ENCODE peak calls at places on chromosomes 1 and 21, in four cellular contexts. N is H7, Y is right lobe of liver, Z is tibial nerve. G is an unnamed sample.

GRCh38 chr1:222167111-222167510 is 380.8 kb downstream of the HHIPL2 start:
- DNase-seq in N (peak), Y (peak), Z (no peak), G (peak)

GRCh38 chr1:15578921-15579682 is 5.7 kb downstream of the AGMAT start:
- DNase-seq in N (peak), Y (no peak), Z (no peak), G (no peak)

GRCh38 chr1:38803647-38804046 is 55.9 kb downstream of the RRAGC start:
- DNase-seq in N (no peak), Y (no peak), Z (no peak), G (no peak)

GRCh38 chr1:97038410-97038809 is 316.8 kb downstream of the PTBP2 start:
- DNase-seq in N (no peak), Y (no peak), Z (no peak), G (no peak)

GRCh38 chr1:25729774-25730173 is 70.2 kb upstream of the SELENON start:
- DNase-seq in N (peak), Y (no peak), Z (no peak), G (no peak)

GRCh38 chr1:110171134-110171733 is 20.9 kb downstream of the SLC6A17 start:
- DNase-seq in N (no peak), Y (no peak), Z (no peak), G (no peak)

GRCh38 chr1:218330043-218330623 is 15.0 kb upstream of the TGFB2 start:
- DNase-seq in N (peak), Y (no peak), Z (no peak), G (no peak)

GRCh38 chr1:63671514-63671913 is 78.3 kb downstream of the PGM1 start:
- DNase-seq in N (peak), Y (no peak), Z (no peak), G (no peak)

GRCh38 chr1:180415985-180416633 is 86.3 kb downstream of the ACBD6 start:
- DNase-seq in N (peak), Y (no peak), Z (no peak), G (no peak)

GRCh38 chr1:245716561-245716960 is 561.8 kb downstream of the KIF26B start:
- DNase-seq in N (no peak), Y (no peak), Z (no peak), G (no peak)

GRCh38 chr1:70656371-70656770 is 245.3 kb downstream of the CTH start:
- DNase-seq in N (no peak), Y (no peak), Z (no peak), G (no peak)

GRCh38 chr21:33854604-33855003 is 61.0 kb downstream of the ATP5PO start:
- DNase-seq in N (no peak), Y (no peak), Z (no peak), G (no peak)

GRCh38 chr1:168799918-168800605 is 71.1 kb upstream of the DPT start:
- DNase-seq in N (no peak), Y (no peak), Z (no peak), G (no peak)

GRCh38 chr1:160127865-160128523 is 12.4 kb downstream of the ATP1A2 start:
- DNase-seq in N (peak), Y (no peak), Z (no peak), G (peak)

GRCh38 chr1:207822602-207823451 is 71.0 kb downstream of the CD46 start:
- DNase-seq in N (peak), Y (peak), Z (peak), G (no peak)

GRCh38 chr1:24022611-24023359 is 42.7 kb upstream of the SRSF10 start:
- DNase-seq in N (no peak), Y (no peak), Z (no peak), G (peak)

GRCh38 chr1:44786138-44786840 is 1.7 kb downstream of the BEST4 start:
- DNase-seq in N (peak), Y (peak), Z (no peak), G (peak)

GRCh38 chr1:30777060-30777905 is 19.7 kb upstream of the LAPTM5 start:
- DNase-seq in N (no peak), Y (no peak), Z (no peak), G (no peak)

GRCh38 chr21:29656504-29657227 is 283.1 kb downstream of the GRIK1 start:
- DNase-seq in N (no peak), Y (no peak), Z (no peak), G (peak)
- H3K4me3 ChIP-seq in N (no peak), Y (no peak), Z (no peak), G (no peak)

DNA sequence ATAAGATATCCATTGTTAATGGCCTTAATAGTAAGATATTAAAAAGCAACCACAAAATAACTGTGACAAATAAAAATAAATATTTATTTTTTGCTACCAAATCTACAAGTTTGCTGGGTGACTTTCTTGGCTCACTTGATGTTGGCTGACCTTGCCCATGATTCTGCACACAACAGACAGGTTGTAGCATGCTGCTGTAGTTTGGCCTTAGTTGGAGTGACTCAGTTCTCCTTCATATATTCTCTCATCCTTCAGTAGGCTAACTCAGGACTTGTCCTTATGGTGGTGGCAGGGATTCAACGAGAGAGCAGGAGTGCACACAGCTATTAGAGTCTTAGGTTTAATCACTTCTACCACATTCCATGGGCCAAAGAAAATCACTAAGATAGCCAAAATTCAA is 437.9 kb downstream of the MRPL39 start:
- DNase-seq in N (no peak), Y (no peak), Z (no peak), G (no peak)
- H3K4me3 ChIP-seq in N (no peak), Y (no peak), Z (no peak), G (no peak)

GRCh38 chr1:53080041-53080440 is 18.0 kb downstream of the PODN start:
- DNase-seq in N (no peak), Y (peak), Z (no peak), G (no peak)

GRCh38 chr1:53077599-53077965 is 15.6 kb downstream of the PODN start:
- DNase-seq in N (peak), Y (peak), Z (no peak), G (no peak)

GRCh38 chr1:53079251-53079650 is 17.2 kb downstream of the PODN start:
- DNase-seq in N (peak), Y (peak), Z (no peak), G (no peak)

GRCh38 chr1:53076721-53077598 is 14.9 kb downstream of the PODN start:
- DNase-seq in N (peak), Y (peak), Z (no peak), G (no peak)

DNA sequence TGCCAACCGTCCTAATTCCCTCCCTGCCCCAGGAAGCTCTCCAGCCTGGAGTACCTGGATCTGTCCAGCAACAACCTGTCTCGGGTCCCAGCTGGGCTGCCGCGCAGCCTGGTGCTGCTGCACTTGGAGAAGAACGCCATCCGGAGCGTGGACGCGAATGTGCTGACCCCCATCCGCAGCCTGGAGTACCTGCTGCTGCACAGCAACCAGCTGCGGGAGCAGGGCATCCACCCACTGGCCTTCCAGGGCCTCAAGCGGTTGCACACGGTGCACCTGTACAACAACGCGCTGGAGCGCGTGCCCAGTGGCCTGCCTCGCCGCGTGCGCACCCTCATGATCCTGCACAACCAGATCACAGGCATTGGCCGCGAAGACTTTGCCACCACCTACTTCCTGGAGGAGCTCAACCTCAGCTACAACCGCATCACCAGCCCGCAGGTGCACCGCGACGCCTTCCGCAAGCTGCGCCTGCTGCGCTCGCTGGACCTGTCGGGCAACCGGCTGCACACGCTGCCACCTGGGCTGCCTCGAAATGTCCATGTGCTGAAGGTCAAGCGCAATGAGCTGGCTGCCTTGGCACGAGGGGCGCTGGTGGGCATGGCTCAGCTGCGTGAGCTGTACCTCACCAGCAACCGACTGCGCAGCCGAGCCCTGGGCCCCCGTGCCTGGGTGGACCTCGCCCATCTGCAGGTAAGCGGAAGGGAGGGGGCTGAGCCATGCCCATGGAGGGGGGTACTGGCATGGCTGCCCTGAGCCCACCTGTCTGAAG is 16.5 kb downstream of the PODN start:
- DNase-seq in N (peak), Y (peak), Z (no peak), G (no peak)
- H3K4me3 ChIP-seq in N (no peak), Y (no peak), Z (no peak), G (no peak)

DNA sequence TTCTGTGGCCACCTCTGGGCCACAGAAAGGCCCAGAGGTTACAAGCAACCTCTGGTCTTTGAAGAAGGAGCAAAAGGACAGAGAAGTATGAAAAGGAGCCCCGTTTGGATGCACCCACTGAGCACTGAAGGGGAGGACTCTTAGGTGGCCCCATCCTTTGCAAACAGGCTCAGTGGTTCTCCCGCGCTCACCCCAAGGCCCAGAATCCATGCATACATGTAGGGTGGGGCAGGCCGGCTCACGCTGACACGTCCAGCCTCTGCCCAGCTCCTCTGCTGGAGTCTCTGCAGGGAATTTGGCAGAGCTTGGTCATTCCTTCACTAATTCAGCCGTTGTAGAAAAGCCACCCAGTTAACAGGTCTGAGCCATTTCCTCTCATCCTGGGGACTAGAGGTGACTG is 61.3 kb upstream of the AJAP1 start:
- DNase-seq in N (no peak), Y (no peak), Z (no peak), G (no peak)
- H3K4me3 ChIP-seq in N (no peak), Y (no peak), Z (no peak), G (no peak)

GRCh38 chr1:163202833-163203451 is at the start of gene RGS5:
- DNase-seq in N (peak), Y (no peak), Z (no peak), G (peak)
- H3K4me3 ChIP-seq in N (no peak), Y (no peak), Z (no peak), G (no peak)

GRCh38 chr1:200172311-200172710 is 144.8 kb downstream of the NR5A2 start:
- DNase-seq in N (no peak), Y (no peak), Z (no peak), G (no peak)

GRCh38 chr1:200173097-200173629 is 145.7 kb downstream of the NR5A2 start:
- DNase-seq in N (no peak), Y (no peak), Z (no peak), G (no peak)

GRCh38 chr1:200176181-200176580 is 148.7 kb downstream of the NR5A2 start:
- DNase-seq in N (no peak), Y (no peak), Z (no peak), G (no peak)

GRCh38 chr1:200176798-200177197 is 149.3 kb downstream of the NR5A2 start:
- DNase-seq in N (no peak), Y (no peak), Z (no peak), G (no peak)

DNA sequence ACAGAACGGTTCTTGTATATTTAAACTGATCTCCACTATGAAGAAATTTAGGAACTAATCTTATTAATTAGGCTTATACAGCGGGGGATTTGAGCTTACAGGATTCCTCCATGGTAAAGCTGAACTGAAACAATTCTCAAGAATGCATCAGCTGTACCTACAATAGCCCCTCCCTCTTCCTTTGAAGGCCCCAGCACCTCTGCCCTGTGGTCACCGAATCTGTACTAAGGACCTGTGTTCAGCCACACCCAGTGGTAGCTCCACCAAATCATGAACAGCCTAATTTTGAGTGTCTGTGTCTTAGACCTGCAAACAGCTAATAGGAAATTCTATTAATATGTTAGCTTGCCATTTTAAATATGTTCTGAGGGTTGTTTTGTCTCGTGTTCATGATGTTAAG is 147.0 kb downstream of the NR5A2 start:
- DNase-seq in N (no peak), Y (no peak), Z (no peak), G (no peak)
- H3K4me3 ChIP-seq in N (no peak), Y (no peak), Z (no peak), G (no peak)

GRCh38 chr1:158507511-158507910 is 35.5 kb downstream of the OR10R2 start:
- DNase-seq in N (no peak), Y (no peak), Z (no peak), G (no peak)
- H3K4me3 ChIP-seq in N (no peak), Y (no peak), Z (no peak), G (no peak)

GRCh38 chr21:36297938-36298572 is 21.9 kb upstream of the MORC3 start:
- DNase-seq in N (no peak), Y (no peak), Z (no peak), G (no peak)
- H3K4me3 ChIP-seq in N (no peak), Y (no peak), Z (no peak), G (no peak)